ENCODE peak calls at places on chromosomes 12 and 14, in six cellular contexts. B, G, K, M, S and U are unnamed samples.

GRCh38 chr14:68148276-68148675 is 328.7 kb downstream of the RAD51B start:
- DNase-seq in B (no peak), G (peak; percentile 79), K (no peak), M (no peak), S (no peak), U (no peak)

GRCh38 chr12:89212339-89212771 is 139.9 kb downstream of the DUSP6 start:
- DNase-seq in B (no peak), G (no peak), K (peak; percentile 70), M (no peak), S (no peak), U (peak; percentile 54)

GRCh38 chr12:26273811-26274210 is 78.4 kb downstream of the SSPN start:
- DNase-seq in B (no peak), G (no peak), K (peak; percentile 66), M (no peak), S (no peak), U (no peak)

GRCh38 chr14:105116451-105117256 is 51.4 kb upstream of the GPR132 start:
- DNase-seq in B (no peak), G (no peak), K (no peak), M (no peak), S (no peak), U (no peak)

GRCh38 chr14:59137256-59137655 is 51.2 kb upstream of the DAAM1 start:
- DNase-seq in B (no peak), G (no peak), K (no peak), M (no peak), S (no peak), U (no peak)

GRCh38 chr14:49893309-49894213 is 679 bp downstream of the ARF6 start:
- DNase-seq in B (peak; percentile 54), G (no peak), K (peak; percentile 92), M (peak; percentile 65), S (no peak), U (peak; percentile 17)

GRCh38 chr14:100108840-100109593 is 43.8 kb downstream of the EVL start:
- DNase-seq in B (no peak), G (no peak), K (peak; percentile 79), M (no peak), S (no peak), U (peak; percentile 28)

GRCh38 chr12:109289004-109289403 is 20.1 kb downstream of the FOXN4 start:
- DNase-seq in B (no peak), G (no peak), K (no peak), M (no peak), S (no peak), U (no peak)

GRCh38 chr14:66228267-66228970 is 257.8 kb upstream of the CCDC196 start:
- DNase-seq in B (no peak), G (peak; percentile 55), K (no peak), M (no peak), S (peak; percentile 3), U (no peak)

GRCh38 chr12:15741082-15741481 is 48.1 kb downstream of the EPS8 start:
- DNase-seq in B (no peak), G (no peak), K (no peak), M (no peak), S (no peak), U (no peak)

GRCh38 chr12:130707571-130707891 is 8.6 kb downstream of the RIMBP2 start:
- DNase-seq in B (no peak), G (no peak), K (peak; percentile 53), M (no peak), S (no peak), U (no peak)

GRCh38 chr12:102735104-102735503 is 181.9 kb downstream of the PAH start:
- DNase-seq in B (no peak), G (no peak), K (no peak), M (no peak), S (no peak), U (no peak)

GRCh38 chr14:51914310-51914709 is 53.9 kb downstream of the GNG2 start:
- DNase-seq in B (no peak), G (no peak), K (no peak), M (no peak), S (no peak), U (no peak)

GRCh38 chr14:31307618-31308017 is 100.0 kb upstream of the HECTD1 start:
- DNase-seq in B (no peak), G (no peak), K (no peak), M (no peak), S (no peak), U (no peak)

GRCh38 chr14:91413547-91414474 is 3.8 kb downstream of the CCDC88C start:
- DNase-seq in B (no peak), G (no peak), K (no peak), M (no peak), S (no peak), U (no peak)

GRCh38 chr14:91414475-91415342 is 2.9 kb downstream of the CCDC88C start:
- DNase-seq in B (no peak), G (no peak), K (no peak), M (no peak), S (no peak), U (no peak)

GRCh38 chr14:91412939-91413338 is 4.7 kb downstream of the CCDC88C start:
- DNase-seq in B (no peak), G (no peak), K (no peak), M (no peak), S (no peak), U (no peak)

GRCh38 chr14:91409991-91410401 is 7.6 kb downstream of the CCDC88C start:
- DNase-seq in B (no peak), G (no peak), K (no peak), M (no peak), S (no peak), U (no peak)

GRCh38 chr14:91410781-91411536 is 6.7 kb downstream of the CCDC88C start:
- DNase-seq in B (no peak), G (no peak), K (no peak), M (no peak), S (no peak), U (no peak)
- H3K27ac ChIP-seq in B (no peak overlapping the region), G (no peak overlapping the region), K (no peak overlapping the region), M (peak overlapping the region; percentile 29), S (no peak overlapping the region), U (no peak overlapping the region)

GRCh38 chr12:203074-203461 is 10.9 kb downstream of the SLC6A12 start:
- DNase-seq in B (peak; percentile 30), G (no peak), K (no peak), M (no peak), S (no peak), U (no peak)

GRCh38 chr12:202081-202731 is 11.8 kb downstream of the SLC6A12 start:
- DNase-seq in B (peak; percentile 45), G (no peak), K (peak; percentile 68), M (no peak), S (no peak), U (no peak)

GRCh38 chr12:205026-205425 is 8.9 kb downstream of the SLC6A12 start:
- DNase-seq in B (no peak), G (no peak), K (peak; percentile 60), M (no peak), S (no peak), U (no peak)

GRCh38 chr12:204261-204678 is 9.7 kb downstream of the SLC6A12 start:
- DNase-seq in B (no peak), G (no peak), K (no peak), M (no peak), S (no peak), U (no peak)

DNA sequence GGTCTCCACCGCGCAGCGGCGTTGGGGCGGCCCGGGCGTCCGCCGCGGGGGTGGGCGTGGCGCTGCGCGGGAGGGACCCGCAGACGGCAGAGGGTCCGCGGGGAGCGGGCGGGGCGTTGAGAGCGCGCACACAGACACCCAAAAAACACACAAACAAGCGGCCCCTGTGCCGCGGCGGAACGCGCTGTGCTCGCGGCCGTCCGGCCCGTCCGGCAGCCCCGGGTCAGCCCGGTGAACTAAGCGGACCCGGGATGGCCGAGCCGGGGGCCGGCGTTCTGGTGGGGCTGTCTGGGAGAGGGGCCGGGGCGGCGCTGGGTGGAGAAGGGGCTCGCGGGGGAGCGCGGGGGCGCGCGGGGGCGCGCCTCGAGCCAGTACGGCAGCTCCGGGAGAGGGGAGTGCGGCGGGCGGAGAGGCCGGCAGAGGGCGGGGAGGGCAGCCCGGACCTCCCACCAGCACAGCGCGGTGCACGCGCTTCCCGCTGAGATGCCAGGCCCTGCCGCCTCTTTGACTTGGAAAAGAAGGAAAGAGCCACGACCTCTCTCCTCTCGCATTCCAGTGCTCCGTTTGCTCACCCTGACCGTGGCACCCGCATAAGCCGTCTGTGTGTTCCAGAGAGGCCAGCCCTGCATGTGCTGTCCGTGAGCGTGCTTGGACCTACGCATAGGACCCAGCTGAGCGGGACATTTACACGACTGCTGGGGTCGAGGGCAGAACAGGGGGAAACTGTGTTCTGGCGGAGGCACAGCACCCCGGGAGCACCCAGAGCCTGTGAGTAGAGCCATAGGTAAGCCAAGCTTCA is 10.3 kb downstream of the SLC6A12 start:
- DNase-seq in B (peak; percentile 69), G (no peak), K (no peak), M (no peak), S (no peak), U (peak; percentile 31)
- TF ChIP-seq CTCF in B (peak; percentile 35), G (no peak), K (no peak), M (no peak), S (no peak), U (peak; percentile 7)

DNA sequence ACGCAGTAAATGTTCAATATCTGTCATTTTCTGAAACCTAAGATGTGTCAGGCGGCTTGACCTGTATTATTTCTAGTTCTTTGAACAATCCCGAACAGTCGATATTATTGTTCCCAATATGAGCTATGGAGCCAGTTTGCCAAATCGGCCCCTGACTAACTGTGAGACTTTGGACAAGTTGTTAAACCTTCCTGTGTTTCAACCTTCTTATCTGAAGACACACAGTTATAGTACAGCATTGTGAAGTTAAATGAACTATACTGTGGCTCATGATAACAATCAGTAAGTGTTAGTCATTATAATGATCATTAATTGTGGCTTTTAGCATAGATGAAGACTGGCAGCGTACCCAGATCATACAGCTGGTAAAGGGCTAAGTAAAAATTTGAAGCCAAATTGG is 23.4 kb downstream of the DDX47 start:
- DNase-seq in B (no peak), G (no peak), K (no peak), M (no peak), S (no peak), U (no peak)
- H3K27ac ChIP-seq in B (no peak overlapping the region), G (peak overlapping the region; percentile 96), K (no peak overlapping the region), M (no peak overlapping the region), S (peak overlapping the region; percentile 85), U (no peak overlapping the region)

DNA sequence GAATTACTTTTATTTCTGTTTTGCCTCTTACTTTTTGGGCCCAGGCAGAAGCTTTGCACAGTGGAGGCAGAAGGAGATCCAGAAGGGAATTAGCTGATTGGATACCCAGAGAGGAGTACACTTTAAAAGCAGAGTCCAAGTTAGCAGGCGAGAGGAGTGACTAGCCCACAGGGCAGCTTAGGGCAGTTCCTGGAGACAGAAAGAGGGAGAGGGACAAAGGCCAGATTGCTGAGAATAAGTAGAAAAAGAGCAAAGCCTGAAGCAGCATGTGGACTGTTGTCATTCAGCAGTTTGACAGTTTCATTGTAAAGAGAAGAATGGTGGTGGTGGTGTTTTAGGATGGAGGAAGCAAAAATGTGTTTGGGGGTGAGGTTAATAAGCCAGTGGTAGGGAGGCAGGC is 95.1 kb downstream of the PELI2 start:
- DNase-seq in B (no peak), G (no peak), K (no peak), M (no peak), S (no peak), U (no peak)
- TF ChIP-seq CTCF in B (no peak), G (no peak), K (no peak), M (no peak), S (no peak), U (no peak)

DNA sequence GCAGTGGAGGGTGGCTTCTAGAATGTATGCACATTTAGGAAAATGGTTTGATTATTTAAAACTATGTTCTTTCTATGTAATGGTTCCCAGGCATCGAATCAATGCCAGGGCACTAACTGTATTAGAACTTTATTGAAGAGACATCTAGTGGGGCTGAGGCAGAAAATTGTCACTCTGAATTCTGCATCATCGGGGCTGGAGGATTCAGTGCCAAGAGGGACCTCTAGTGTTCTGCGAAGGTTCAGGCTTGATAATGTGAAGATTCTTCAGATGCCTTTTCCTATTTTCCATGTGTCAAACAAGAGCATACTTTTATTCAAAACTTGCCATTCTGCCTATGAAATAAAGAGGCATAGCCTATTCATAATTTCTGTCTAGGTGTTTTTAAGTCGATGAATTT is 146.3 kb downstream of the CAND1 start:
- DNase-seq in B (no peak), G (no peak), K (no peak), M (peak; percentile 6), S (peak; percentile 22), U (peak; percentile 64)
- H3K27ac ChIP-seq in B (no peak overlapping the region), G (no peak overlapping the region), K (no peak overlapping the region), M (no peak overlapping the region), S (no peak overlapping the region), U (no peak overlapping the region)